ENCODE peak calls at places on chromosomes 11 and 22, in four cellular contexts. F is K562, L is HCT116, T is HepG2. R is an unnamed sample.

GRCh38 chr11:85791326-85791990 is 19.5 kb downstream of the SYTL2 start:
- DNase-seq in L (no peak), F (no peak), T (no peak), R (no peak)

GRCh38 chr11:75014129-75014528 is 25.4 kb downstream of the NEU3 start:
- DNase-seq in T (no peak), L (no peak), F (peak; percentile 49), R (no peak)

GRCh38 chr11:119751281-119752060 is 22.5 kb upstream of the NECTIN1 start:
- DNase-seq in L (no peak), F (no peak), T (no peak), R (no peak)

GRCh38 chr11:61599968-61600710 is 19.3 kb upstream of the SYT7 start:
- DNase-seq in F (no peak), L (no peak), T (no peak), R (no peak)

GRCh38 chr11:92225206-92225562 is 566 bp downstream of the FAT3 start:
- DNase-seq in T (no peak), F (no peak), L (no peak), R (no peak)

GRCh38 chr11:4514196-4514595 is 30.8 kb upstream of the OR52M1 start:
- DNase-seq in T (no peak), L (no peak), F (no peak), R (no peak)

GRCh38 chr22:50034126-50035081 is 21.8 kb upstream of the IL17REL start:
- DNase-seq in L (no peak), T (no peak), F (no peak), R (no peak)

GRCh38 chr11:8905528-8906165 is 5.3 kb upstream of the AKIP1 start:
- DNase-seq in F (no peak), L (no peak), T (no peak), R (no peak)

GRCh38 chr11:44618561-44619425 is 53.3 kb downstream of the CD82 start:
- DNase-seq in T (no peak), F (no peak), L (no peak), R (no peak)

GRCh38 chr11:130163346-130164220 is 4.0 kb downstream of the ST14 start:
- DNase-seq in F (peak; percentile 61), L (no peak), T (peak; percentile 55), R (no peak)

GRCh38 chr22:49964136-49964492 is 3.5 kb downstream of the PIM3 start:
- DNase-seq in T (no peak), L (no peak), F (no peak), R (no peak)

GRCh38 chr11:105211806-105212531 is 72.4 kb upstream of the CARD18 start:
- DNase-seq in L (no peak), F (no peak), T (no peak), R (no peak)

GRCh38 chr11:96215094-96215782 is 127.8 kb downstream of the MAML2 start:
- DNase-seq in T (no peak), L (no peak), F (peak; percentile 20), R (no peak)

GRCh38 chr22:48483764-48484528 is 1343.7 kb downstream of the BRD1 start:
- DNase-seq in L (no peak), F (no peak), T (no peak), R (no peak)

GRCh38 chr11:30474151-30474954 is 111.8 kb downstream of the MPPED2 start:
- DNase-seq in F (no peak), L (no peak), T (no peak), R (no peak)

GRCh38 chr22:29979645-29980303 is 96.8 kb downstream of the MTMR3 start:
- DNase-seq in L (no peak), T (no peak), F (no peak), R (no peak)

GRCh38 chr22:29093980-29094379 is 21.1 kb downstream of the KREMEN1 start:
- DNase-seq in F (no peak), T (no peak), L (no peak), R (no peak)

GRCh38 chr11:79472736-79473536 is 32.1 kb upstream of the TENM4 start:
- DNase-seq in L (no peak), T (no peak), F (no peak), R (no peak)

GRCh38 chr11:111549196-111549868 is 8.8 kb downstream of the LAYN start:
- DNase-seq in T (no peak), F (no peak), L (no peak), R (no peak)

GRCh38 chr11:114173836-114174235 is 114.3 kb downstream of the ZBTB16 start:
- DNase-seq in T (no peak), L (no peak), F (no peak), R (no peak)

GRCh38 chr11:114175706-114176105 is 116.2 kb downstream of the ZBTB16 start:
- DNase-seq in T (no peak), F (no peak), L (no peak), R (no peak)

GRCh38 chr11:114178656-114179055 is 117.5 kb upstream of the NNMT start:
- DNase-seq in T (no peak), F (no peak), L (no peak), R (no peak)

GRCh38 chr11:114174712-114175495 is 115.4 kb downstream of the ZBTB16 start:
- DNase-seq in L (no peak), T (no peak), F (no peak), R (no peak)

GRCh38 chr11:114176321-114176720 is 116.8 kb downstream of the ZBTB16 start:
- DNase-seq in F (no peak), T (no peak), L (no peak), R (no peak)
- H3K4me1 ChIP-seq in F (no peaks in the 10 kb centered on the region), T (peaks cover 4% of the 10 kb centered on the region), L (no peaks in the 10 kb centered on the region), R (no peaks in the 10 kb centered on the region)

GRCh38 chr22:32031466-32031865 is 11.6 kb upstream of the SLC5A1 start:
- DNase-seq in L (no peak), T (no peak), F (no peak), R (no peak)
- TF ChIP-seq TCF7L2 in L (no peak), T (no peak), F (no peak), R (no peak)

GRCh38 chr11:77068461-77069335 is 1.9 kb downstream of the CAPN5 start:
- DNase-seq in T (no peak), F (no peak), L (no peak), R (no peak)
- H3K4me1 ChIP-seq in T (peaks cover 50% of the 10 kb centered on the region), F (peaks cover 37% of the 10 kb centered on the region), L (peaks cover 23% of the 10 kb centered on the region), R (peaks cover 16% of the 10 kb centered on the region)

GRCh38 chr22:21995660-21996059 is 13.1 kb upstream of the TOP3B start:
- DNase-seq in F (no peak), T (no peak), L (no peak), R (no peak)
- TF ChIP-seq TCF7L2 in F (no peak), T (no peak), L (no peak), R (no peak)

GRCh38 chr11:132060546-132060945 is 690.1 kb downstream of the NTM start:
- DNase-seq in F (no peak), T (no peak), L (no peak), R (no peak)

GRCh38 chr11:132058211-132058772 is 687.9 kb downstream of the NTM start:
- DNase-seq in T (no peak), F (no peak), L (no peak), R (no peak)

GRCh38 chr11:132062031-132062430 is 691.6 kb downstream of the NTM start:
- DNase-seq in L (no peak), T (no peak), F (no peak), R (no peak)

GRCh38 chr11:132064987-132065620 is 694.7 kb downstream of the NTM start:
- DNase-seq in F (no peak), L (no peak), T (no peak), R (no peak)

GRCh38 chr11:132062541-132062940 is 692.1 kb downstream of the NTM start:
- DNase-seq in L (no peak), T (no peak), F (no peak), R (no peak)
- H3K4me1 ChIP-seq in L (no peaks in the 10 kb centered on the region), T (no peaks in the 10 kb centered on the region), F (no peaks in the 10 kb centered on the region), R (no peaks in the 10 kb centered on the region)

DNA sequence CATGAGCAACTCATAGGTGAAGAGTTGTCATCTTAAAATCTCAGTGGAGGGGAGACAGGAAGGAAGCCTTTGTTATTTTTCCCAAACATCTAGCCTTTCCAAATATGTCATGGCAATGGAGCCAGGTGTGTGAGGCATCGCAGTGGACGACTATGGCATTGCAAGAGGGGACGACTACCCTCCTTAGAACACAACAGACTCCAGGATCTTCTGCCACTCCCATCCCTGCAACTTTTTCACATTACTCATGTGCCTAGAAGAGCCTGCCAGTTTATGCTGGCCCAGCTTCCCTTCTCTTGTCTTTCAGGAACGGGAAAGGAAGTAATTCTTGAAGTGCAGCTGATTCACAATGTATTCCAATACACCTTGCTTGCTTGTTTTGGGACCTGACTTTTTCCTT is 1008.4 kb downstream of the OPCML start:
- DNase-seq in L (no peak), T (no peak), F (no peak), R (no peak)
- TF ChIP-seq TCF7L2 in L (no peak), T (no peak), F (no peak), R (no peak)

DNA sequence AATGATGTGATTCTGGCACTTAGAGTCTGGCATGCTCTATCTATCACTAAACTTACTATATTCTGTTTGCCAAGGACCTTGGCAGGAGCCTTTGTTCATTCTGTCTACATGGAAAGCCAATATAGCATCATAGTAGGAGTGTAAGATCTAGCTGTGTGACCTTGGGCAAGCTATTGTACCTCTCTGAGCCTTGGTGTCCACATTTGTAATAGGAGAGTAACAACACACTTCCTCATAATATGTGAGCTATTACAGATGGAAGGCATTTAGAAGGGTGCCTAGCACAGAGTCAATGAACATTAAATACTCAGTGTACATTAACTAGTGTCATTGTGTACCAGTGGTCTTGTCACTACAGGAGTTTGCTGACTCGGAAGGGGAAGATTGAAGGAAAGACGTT is 507.6 kb downstream of the SOX6 start:
- DNase-seq in F (no peak), T (no peak), L (no peak), R (no peak)
- H3K4me1 ChIP-seq in F (no peaks in the 10 kb centered on the region), T (no peaks in the 10 kb centered on the region), L (no peaks in the 10 kb centered on the region), R (no peaks in the 10 kb centered on the region)

GRCh38 chr22:19064354-19065054 is 57.7 kb downstream of the DGCR2 start:
- DNase-seq in T (no peak), L (no peak), F (no peak), R (no peak)
- TF ChIP-seq TCF7L2 in T (no peak), L (no peak), F (no peak), R (no peak)

GRCh38 chr11:64241175-64241429 is 207 bp downstream of the FKBP2 start:
- DNase-seq in T (no peak), L (no peak), F (no peak), R (no peak)
- H3K4me1 ChIP-seq in T (peaks cover 61% of the 10 kb centered on the region), L (peaks cover 32% of the 10 kb centered on the region), F (peaks cover 70% of the 10 kb centered on the region), R (peaks cover 30% of the 10 kb centered on the region)